ENCODE peak calls at places on chromosomes 7 and 10, in eight cellular contexts. G is colonic mucosa, O is tibial nerve, R is vagina, Q is uterus, E is neural progenitor cell, K is mammary epithelial cell, D is lower lobe of right lung. L is an unnamed sample.

GRCh38 chr10:101006593-101007098 is 7.0 kb downstream of the LZTS2 start:
- DNase-seq in R (no peak), G (no peak), D (no peak), K (no peak), E (no peak), O (no peak), Q (peak; percentile 46), L (no peak)

GRCh38 chr10:86690657-86691084 is 22.4 kb downstream of the LDB3 start:
- DNase-seq in E (no peak), D (no peak), R (no peak), K (no peak), O (no peak), G (no peak), Q (no peak), L (no peak)

GRCh38 chr10:124941823-124942222 is at the start of gene ZRANB1:
- DNase-seq in R (no peak), D (no peak), O (no peak), E (no peak), G (no peak), Q (no peak), K (no peak), L (no peak)

GRCh38 chr7:148110097-148110868 is 480.3 kb upstream of the C7orf33 start:
- DNase-seq in O (no peak), K (no peak), Q (no peak), E (peak; percentile 17), R (no peak), D (no peak), G (no peak), L (no peak)

GRCh38 chr7:36141850-36142249 is 11.2 kb upstream of the EEPD1 start:
- DNase-seq in R (no peak), Q (no peak), E (no peak), D (no peak), K (no peak), O (no peak), G (no peak), L (no peak)

GRCh38 chr7:101094791-101095375 is 9.6 kb downstream of the TRIM56 start:
- DNase-seq in O (no peak), D (peak; percentile 55), K (no peak), Q (no peak), R (no peak), G (peak; percentile 66), E (peak; percentile 69), L (peak; percentile 68)

GRCh38 chr7:53022893-53023292 is 12.5 kb upstream of the POM121L12 start:
- DNase-seq in K (no peak), Q (no peak), E (no peak), R (no peak), O (no peak), G (no peak), D (no peak), L (no peak)

GRCh38 chr7:17593854-17594419 is 295.5 kb downstream of the AHR start:
- DNase-seq in D (no peak), E (no peak), K (no peak), G (no peak), R (no peak), O (no peak), Q (no peak), L (no peak)

GRCh38 chr7:158829021-158829341 is 328 bp downstream of the ESYT2 start:
- DNase-seq in G (peak; percentile 50), K (peak; percentile 78), R (no peak), D (peak; percentile 81), E (peak; percentile 90), Q (peak; percentile 48), O (no peak), L (peak; percentile 85)

GRCh38 chr7:121195010-121195409 is 133.8 kb upstream of the WNT16 start:
- DNase-seq in Q (no peak), G (no peak), R (no peak), E (no peak), O (no peak), K (no peak), D (no peak), L (no peak)

GRCh38 chr10:47458466-47459154 is 25.3 kb downstream of the ANXA8 start:
- DNase-seq in D (no peak), G (no peak), Q (no peak), E (no peak), R (peak; percentile 37), K (peak; percentile 68), O (no peak), L (no peak)

GRCh38 chr10:124719213-124719851 is 24.8 kb downstream of the FAM53B start:
- DNase-seq in Q (peak; percentile 64), G (peak; percentile 87), R (no peak), E (peak; percentile 42), K (peak; percentile 87), O (no peak), D (no peak), L (peak; percentile 75)

GRCh38 chr7:128259131-128260056 is 18.3 kb downstream of the LEP start:
- DNase-seq in D (peak; percentile 67), E (no peak), O (no peak), G (peak; percentile 87), R (no peak), Q (no peak), K (peak; percentile 51), L (no peak)

GRCh38 chr7:50349399-50349798 is 44.9 kb downstream of the IKZF1 start:
- DNase-seq in E (no peak), G (no peak), R (no peak), O (no peak), Q (no peak), K (no peak), D (no peak), L (no peak)

GRCh38 chr7:57638651-57639050 is 188.7 kb downstream of the ZNF716 start:
- DNase-seq in E (no peak), O (no peak), G (no peak), Q (no peak), K (no peak), R (peak; percentile 81), D (no peak), L (no peak)

GRCh38 chr10:119177708-119178370 is 773 bp downstream of the PRDX3 start:
- DNase-seq in D (no peak), Q (no peak), R (no peak), K (no peak), G (peak; percentile 25), E (no peak), O (no peak), L (no peak)

GRCh38 chr10:110871236-110872084 is at the start of gene PDCD4:
- DNase-seq in Q (peak; percentile 100), O (peak; percentile 99), K (peak; percentile 96), D (peak; percentile 99), G (peak; percentile 100), R (peak; percentile 99), E (peak; percentile 99), L (peak; percentile 99)

GRCh38 chr10:106355450-106355849 is 809.1 kb downstream of the SORCS1 start:
- DNase-seq in G (no peak), D (no peak), O (no peak), Q (no peak), E (peak; percentile 29), K (no peak), R (no peak), L (no peak)

GRCh38 chr10:112024079-112024478 is 159.5 kb downstream of the GPAM start:
- DNase-seq in D (no peak), K (no peak), E (no peak), Q (no peak), O (no peak), G (no peak), R (no peak), L (no peak)

GRCh38 chr7:43311694-43312093 is 199.2 kb downstream of the HECW1 start:
- DNase-seq in K (no peak), D (no peak), Q (no peak), O (no peak), G (no peak), R (no peak), E (no peak), L (no peak)

GRCh38 chr10:37754538-37755323 is 102.7 kb downstream of the ZNF248 start:
- DNase-seq in G (peak; percentile 26), K (peak; percentile 17), E (peak; percentile 45), D (no peak), O (no peak), Q (no peak), R (no peak), L (no peak)
- TF ChIP-seq CTCF in G (peak; percentile 25), K (peak; percentile 19), E (peak; percentile 58), D (peak; percentile 46), O (no peak), Q (no peak), R (no peak), L (peak; percentile 37)

DNA sequence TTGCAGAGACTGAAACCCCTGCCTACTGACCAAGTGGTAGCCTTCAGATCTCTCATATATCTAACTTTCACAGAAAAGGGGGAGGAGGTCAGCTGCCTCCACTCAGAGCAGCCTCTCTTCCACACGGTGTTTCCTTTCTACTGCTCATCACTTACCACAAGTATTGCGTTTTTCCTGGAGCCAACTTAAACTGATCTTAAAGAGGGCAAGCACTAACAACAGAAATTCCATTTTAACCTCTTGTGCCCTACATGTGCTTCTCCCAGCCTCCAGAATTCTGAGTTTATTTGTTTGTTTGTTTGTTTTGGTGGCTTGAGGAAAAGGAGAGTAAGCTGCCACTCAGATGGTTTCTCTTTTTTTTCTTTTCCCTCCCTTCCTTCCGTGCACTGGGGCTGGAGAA is 19.1 kb downstream of the SKIDA1 start:
- DNase-seq in D (no peak), Q (no peak), E (peak; percentile 18), R (no peak), G (no peak), O (no peak), K (no peak), L (no peak)
- H3K4me1 ChIP-seq in D (no peaks in the 10 kb centered on the region), Q (no peaks in the 10 kb centered on the region), E (peaks cover 66% of the 10 kb centered on the region), R (no peaks in the 10 kb centered on the region), G (no peaks in the 10 kb centered on the region), O (no peaks in the 10 kb centered on the region), K (no peaks in the 10 kb centered on the region), L (no peaks in the 10 kb centered on the region)

DNA sequence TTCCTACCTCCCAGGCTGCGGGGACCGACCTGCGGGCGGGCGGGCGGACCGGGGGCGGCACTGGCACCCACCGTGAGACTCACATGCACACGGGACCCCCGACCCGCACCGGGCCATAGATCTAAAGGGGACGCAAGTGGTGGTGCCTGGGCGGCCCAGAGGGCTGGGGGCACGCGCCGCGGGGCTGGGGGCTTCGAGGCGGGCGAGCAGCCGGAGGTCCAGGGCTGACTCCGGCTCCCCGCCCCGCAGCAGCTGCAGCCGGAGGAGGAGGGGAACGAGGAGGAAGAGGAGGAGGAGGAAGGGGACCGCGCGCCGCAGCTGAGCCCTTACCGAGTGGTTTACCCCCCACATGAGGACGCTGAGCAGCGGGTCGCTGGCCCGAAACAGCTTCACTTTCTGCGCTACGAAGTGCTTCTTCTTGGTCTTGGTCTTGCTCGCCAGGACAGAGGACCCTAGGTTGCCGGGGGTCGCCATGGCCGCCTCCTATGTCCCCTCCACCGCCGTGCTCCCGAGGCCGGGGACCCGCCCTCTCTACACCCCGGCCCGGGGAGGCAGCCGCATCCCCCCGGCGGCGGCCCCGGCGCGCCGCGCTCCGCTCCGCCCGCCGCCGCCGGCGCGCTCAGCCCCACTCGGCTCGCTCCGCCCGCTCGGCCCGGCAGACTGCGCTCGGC is 390 bp downstream of the PIP4K2A start:
- DNase-seq in E (peak; percentile 65), D (peak; percentile 63), Q (no peak), K (peak; percentile 16), R (no peak), O (no peak), G (peak; percentile 30), L (peak; percentile 65)
- TF ChIP-seq CTCF in E (no peak), D (no peak), Q (no peak), K (no peak), R (no peak), O (no peak), G (no peak), L (no peak)

DNA sequence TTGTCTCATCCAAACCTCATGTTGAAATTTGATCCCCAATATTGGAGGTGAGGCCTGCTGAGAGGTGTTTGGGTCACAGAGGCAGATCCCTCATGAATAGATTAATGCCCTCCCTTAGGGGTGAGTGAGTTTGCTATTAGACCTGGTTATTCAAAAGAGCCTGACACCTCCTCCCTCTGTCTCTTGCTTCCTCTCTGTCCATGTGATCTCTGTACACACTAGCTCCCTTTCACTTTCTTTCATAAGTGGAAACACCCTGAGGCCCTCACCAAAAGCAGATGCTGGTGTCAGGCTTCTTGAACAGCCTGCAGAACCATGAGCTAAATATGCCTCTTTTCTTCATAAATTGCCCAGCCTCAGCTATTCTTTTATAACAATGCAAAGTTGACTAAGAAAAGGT is 447.1 kb downstream of the MDFIC start:
- DNase-seq in D (no peak), O (no peak), Q (no peak), R (no peak), E (peak; percentile 5), G (no peak), K (no peak), L (no peak)
- H3K4me1 ChIP-seq in D (no peaks in the 10 kb centered on the region), O (no peaks in the 10 kb centered on the region), Q (no peaks in the 10 kb centered on the region), R (no peaks in the 10 kb centered on the region), E (peaks cover 7% of the 10 kb centered on the region), G (no peaks in the 10 kb centered on the region), K (no peaks in the 10 kb centered on the region), L (no peaks in the 10 kb centered on the region)